ENCODE peak calls at places on chromosomes 6 and 20, in seven cellular contexts. A, W, G, M, Y, N and B are unnamed samples. For H3K4me1 and H3K9me3, the result is how much of the 10 kb centered on the place peaks cover.

GRCh38 chr6:69044534-69044933 is 409.5 kb downstream of the ADGRB3 start:
- DNase-seq in W (no peak), G (no peak), N (no peak), M (no peak), Y (no peak), A (no peak), B (no peak)

GRCh38 chr6:34305982-34306702 is 57.3 kb upstream of the SMIM29 start:
- DNase-seq in A (no peak), G (peak), Y (no peak), N (no peak), M (no peak), W (no peak), B (no peak)

GRCh38 chr20:4885877-4886276 is 115.4 kb downstream of the SLC23A2 start:
- DNase-seq in W (no peak), Y (no peak), M (no peak), G (no peak), N (no peak), A (no peak), B (no peak)

GRCh38 chr20:44153636-44154043 is 33.3 kb downstream of the JPH2 start:
- DNase-seq in N (no peak), G (no peak), A (no peak), M (no peak), Y (no peak), W (peak), B (no peak)

GRCh38 chr20:14597206-14597715 is 259.8 kb upstream of the FLRT3 start:
- DNase-seq in Y (no peak), W (no peak), N (no peak), M (no peak), A (no peak), G (no peak), B (no peak)

GRCh38 chr6:42745083-42745637 is 743 bp downstream of the TBCC start:
- DNase-seq in W (no peak), Y (peak), N (no peak), G (peak), A (no peak), M (no peak), B (no peak)

GRCh38 chr6:80633412-80633811 is 526.9 kb downstream of the BCKDHB start:
- DNase-seq in Y (no peak), W (no peak), N (no peak), M (no peak), G (no peak), A (no peak), B (no peak)

GRCh38 chr6:149223934-149224333 is 93.6 kb upstream of the TAB2 start:
- DNase-seq in M (no peak), Y (no peak), G (no peak), A (no peak), W (no peak), N (no peak), B (no peak)

GRCh38 chr6:72761767-72762166 is 139.9 kb downstream of the KCNQ5 start:
- DNase-seq in A (no peak), Y (no peak), M (no peak), G (no peak), N (no peak), W (no peak), B (no peak)

GRCh38 chr6:52049252-52050050 is 38.0 kb downstream of the PKHD1 start:
- DNase-seq in W (peak), N (no peak), A (no peak), G (no peak), Y (peak), M (no peak), B (peak)

GRCh38 chr6:132961610-132962009 is 147.2 kb downstream of the RPS12 start:
- DNase-seq in M (no peak), Y (no peak), G (no peak), W (no peak), A (no peak), N (no peak), B (no peak)

GRCh38 chr6:4009486-4009885 is 69.5 kb downstream of the FAM217A start:
- DNase-seq in A (no peak), Y (no peak), G (no peak), M (no peak), W (no peak), N (no peak), B (no peak)

GRCh38 chr6:53701333-53702073 is 35.9 kb upstream of the KLHL31 start:
- DNase-seq in N (no peak), W (no peak), M (peak), Y (no peak), G (no peak), A (no peak), B (no peak)

GRCh38 chr6:4698901-4699659 is 77.1 kb upstream of the CDYL start:
- DNase-seq in A (no peak), G (no peak), M (no peak), W (no peak), Y (no peak), N (no peak), B (no peak)

GRCh38 chr6:167803816-167804215 is 22.9 kb upstream of the AFDN start:
- DNase-seq in G (no peak), Y (no peak), W (no peak), M (peak), A (no peak), N (no peak), B (no peak)
- H3K4me1 ChIP-seq in G (under half), Y (under half), W (under half), M (under half), A (under half), N (under half), B (under half)

GRCh38 chr6:10696655-10697054 is 1.9 kb downstream of the PAK1IP1 start:
- DNase-seq in A (no peak), N (no peak), W (no peak), G (no peak), M (no peak), Y (no peak), B (no peak)
- H3K4me3 ChIP-seq in A (no peak), N (no peak), W (no peak), G (no peak), M (no peak), Y (no peak), B (no peak)

GRCh38 chr20:30816182-30816645 is 441.2 kb upstream of the DEFB115 start:
- DNase-seq in G (no peak), N (no peak), A (no peak), Y (no peak), W (no peak), M (no peak), B (no peak)
- H3K9me3 ChIP-seq in G (half or more), N (under half), A (under half), Y (under half), W (under half), M (under half), B (under half)

GRCh38 chr6:163188746-163189145 is 225.8 kb upstream of the QKI start:
- DNase-seq in M (no peak), A (no peak), Y (no peak), W (no peak), N (no peak), G (no peak), B (no peak)

GRCh38 chr6:163187606-163188005 is 226.9 kb upstream of the QKI start:
- DNase-seq in A (no peak), N (no peak), M (peak), W (no peak), G (no peak), Y (no peak), B (no peak)

GRCh38 chr6:163186527-163186926 is 228.0 kb upstream of the QKI start:
- DNase-seq in N (no peak), M (peak), G (no peak), Y (no peak), A (no peak), W (no peak), B (no peak)

GRCh38 chr6:163189609-163190008 is 224.9 kb upstream of the QKI start:
- DNase-seq in A (no peak), Y (no peak), M (no peak), W (no peak), N (no peak), G (no peak), B (no peak)

DNA sequence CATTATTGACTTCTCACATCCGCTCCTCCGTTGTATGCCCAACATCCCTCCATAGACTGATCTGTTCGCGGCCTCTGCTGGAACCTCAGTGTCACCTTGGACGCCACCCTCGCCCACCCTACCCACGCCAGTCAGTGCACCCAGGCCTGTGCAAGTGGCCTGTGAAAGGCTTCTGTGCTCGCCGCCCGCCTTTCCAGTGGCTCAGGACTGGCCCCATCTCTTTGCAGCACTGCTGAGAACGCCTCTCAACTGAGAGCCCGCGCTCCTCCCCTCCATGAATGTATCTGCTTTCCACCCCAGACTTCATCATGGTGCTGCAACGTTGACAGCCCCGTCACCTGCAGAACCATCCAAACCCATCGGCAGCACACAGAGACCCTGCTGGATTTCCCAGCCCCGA is 227.3 kb upstream of the QKI start:
- DNase-seq in W (no peak), M (peak), Y (no peak), N (no peak), G (no peak), A (no peak), B (no peak)
- H3K4me1 ChIP-seq in W (under half), M (under half), Y (under half), N (under half), G (under half), A (under half), B (under half)

DNA sequence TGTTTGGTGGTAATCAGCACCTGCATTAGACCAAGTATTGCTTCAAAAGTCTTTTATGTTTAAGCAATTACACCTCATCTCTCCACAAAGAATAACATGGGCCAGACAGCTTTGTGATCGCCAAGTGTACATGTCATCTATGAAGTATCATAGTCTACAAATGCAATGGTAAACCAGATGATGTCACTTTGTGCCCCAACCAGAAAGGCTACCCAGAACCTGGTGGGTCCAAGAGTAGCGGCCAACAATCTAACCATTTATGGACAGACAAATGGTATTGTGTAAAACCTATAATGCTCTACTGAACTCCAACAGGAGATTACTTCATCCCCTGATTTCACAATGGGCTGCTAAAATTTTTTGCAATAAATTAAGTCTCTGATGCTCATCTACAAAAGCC is 295.9 kb downstream of the GMDS start:
- DNase-seq in M (no peak), W (no peak), Y (no peak), A (no peak), N (no peak), G (no peak), B (no peak)
- H3K4me3 ChIP-seq in M (no peak), W (no peak), Y (no peak), A (no peak), N (no peak), G (no peak), B (no peak)

DNA sequence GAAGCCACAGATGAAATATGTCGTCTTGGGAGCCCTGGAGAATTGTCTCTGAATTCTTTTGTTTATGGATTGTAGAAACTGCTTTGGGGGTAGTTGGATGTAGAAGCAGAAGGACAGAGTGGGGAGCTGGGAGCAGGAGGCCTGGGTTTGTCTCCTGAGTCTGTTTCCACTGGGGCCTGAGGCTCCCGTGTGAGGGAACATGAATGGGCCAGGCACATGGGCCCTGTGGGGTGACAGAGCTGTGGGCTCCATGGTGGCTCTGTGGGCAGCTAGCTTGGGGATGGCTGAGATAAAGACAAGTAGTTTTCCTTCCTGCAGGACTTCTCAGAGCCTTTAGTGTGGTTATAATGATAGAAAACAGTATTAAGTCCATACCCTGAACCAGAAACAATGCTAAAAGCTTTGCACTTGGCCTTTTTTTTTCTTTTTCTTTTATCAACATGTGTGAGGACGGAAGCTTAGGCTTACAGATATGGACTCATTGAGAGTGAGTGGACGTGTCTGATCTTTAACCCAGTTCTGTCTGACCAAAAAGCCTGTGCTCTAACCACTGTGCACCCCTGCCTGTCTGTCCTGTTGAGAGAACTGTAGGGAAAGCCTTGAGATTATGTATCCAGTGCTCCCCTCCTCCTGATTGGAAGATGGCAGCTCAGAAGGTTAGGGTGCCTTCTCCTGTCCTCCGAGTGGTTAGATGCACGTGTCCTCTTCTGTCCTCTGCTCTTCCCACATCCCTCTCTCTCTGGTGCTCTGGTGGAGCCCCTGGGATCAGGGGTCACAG is 98.3 kb downstream of the CDH26 start:
- DNase-seq in Y (no peak), G (no peak), N (no peak), A (no peak), M (no peak), W (no peak), B (no peak)
- H3K9me3 ChIP-seq in Y (under half), G (under half), N (under half), A (under half), M (under half), W (under half), B (under half)

GRCh38 chr20:33026072-33026778 is 5.2 kb upstream of the BPIFB6 start:
- DNase-seq in Y (no peak), G (no peak), N (no peak), M (no peak), A (no peak), W (no peak), B (no peak)

GRCh38 chr20:33026779-33027759 is 4.4 kb upstream of the BPIFB6 start:
- DNase-seq in Y (no peak), A (no peak), W (no peak), G (no peak), N (no peak), M (no peak), B (no peak)

GRCh38 chr20:33030076-33030475 is 1.4 kb upstream of the BPIFB6 start:
- DNase-seq in G (no peak), Y (no peak), A (no peak), W (no peak), N (no peak), M (no peak), B (no peak)

GRCh38 chr20:33028875-33029274 is 2.6 kb upstream of the BPIFB6 start:
- DNase-seq in W (no peak), M (no peak), G (no peak), A (no peak), Y (no peak), N (no peak), B (no peak)

DNA sequence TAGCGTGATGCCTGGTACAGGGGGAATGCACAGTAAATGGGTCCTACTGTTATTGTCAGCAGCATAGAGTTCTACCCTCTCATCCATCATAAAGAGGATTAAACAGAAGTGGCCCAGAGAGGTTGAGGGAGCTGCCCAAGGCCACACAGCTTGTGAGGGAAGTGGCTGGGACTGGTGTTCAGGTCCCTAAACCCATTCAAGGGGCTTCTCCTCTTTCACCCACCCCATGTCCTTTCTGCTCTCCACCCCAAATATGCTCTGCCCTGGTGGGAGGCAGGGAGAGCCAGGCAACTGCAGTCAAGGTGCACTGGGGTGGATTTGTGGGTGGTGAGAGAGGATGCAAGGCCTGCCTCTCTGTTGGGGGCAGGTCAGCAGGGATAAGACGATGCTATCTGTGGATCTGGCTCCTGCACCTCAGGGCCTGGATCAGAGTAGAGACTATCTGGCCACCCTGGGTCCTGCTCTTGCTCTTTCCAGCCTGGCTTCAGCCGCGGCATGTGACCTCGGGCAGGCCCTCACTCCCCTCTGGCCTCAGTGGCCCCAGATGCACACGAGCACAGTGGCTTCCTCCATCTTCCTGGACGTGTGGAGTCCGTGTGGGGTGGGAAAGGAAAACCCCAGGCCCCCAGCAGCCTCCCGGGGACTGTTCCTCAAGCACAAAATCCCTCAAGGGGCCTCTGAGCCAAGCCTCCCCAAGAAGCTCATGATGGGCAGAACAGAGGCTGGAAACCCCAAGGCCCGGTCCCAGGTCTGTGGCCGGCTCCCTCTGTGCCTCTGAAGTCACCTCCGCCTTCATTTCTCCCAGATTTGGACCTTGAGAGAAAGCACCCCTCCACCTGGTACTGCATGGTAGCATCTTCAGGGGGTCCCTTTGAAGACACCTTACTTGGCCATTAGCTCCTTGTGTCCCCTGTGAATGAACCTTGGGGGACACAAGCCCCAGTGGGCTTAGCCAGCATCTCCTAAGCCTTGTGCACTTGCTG is 3.4 kb upstream of the BPIFB6 start:
- DNase-seq in G (no peak), Y (no peak), M (no peak), N (no peak), W (no peak), A (no peak), B (no peak)
- H3K4me1 ChIP-seq in G (under half), Y (under half), M (under half), N (under half), W (under half), A (under half), B (under half)

GRCh38 chr20:53622247-53623114 is 28.8 kb upstream of the ZNF217 start:
- DNase-seq in G (peak), N (no peak), W (no peak), Y (no peak), M (no peak), A (no peak), B (no peak)
- H3K4me3 ChIP-seq in G (no peak), N (no peak), W (no peak), Y (no peak), M (no peak), A (no peak), B (no peak)

GRCh38 chr6:20166226-20166625 is 46.0 kb downstream of the MBOAT1 start:
- DNase-seq in M (no peak), Y (no peak), N (no peak), A (no peak), W (no peak), G (no peak), B (no peak)
- H3K9me3 ChIP-seq in M (under half), Y (under half), N (under half), A (under half), W (under half), G (under half), B (under half)

GRCh38 chr6:11363881-11364576 is 131.6 kb upstream of the NEDD9 start:
- DNase-seq in G (no peak), Y (no peak), N (no peak), M (no peak), W (no peak), A (no peak), B (no peak)
- H3K4me1 ChIP-seq in G (under half), Y (under half), N (under half), M (under half), W (half or more), A (under half), B (under half)